ENCODE peak calls at places on chromosome 11, in four cellular contexts. F is heart right ventricle, U is IMR-90, O is Peyer's patch. Z is an unnamed sample. For H3K27me3, the result is how much of the 10 kb centered on the place peaks cover.

GRCh38 chr11:126332221-126332711 is 23.2 kb upstream of the ST3GAL4 start:
- DNase-seq in U (peak), O (no peak), F (peak), Z (no peak)

GRCh38 chr11:61377461-61378160 is 14.8 kb upstream of the TMEM216 start:
- DNase-seq in U (peak), O (no peak), F (no peak), Z (no peak)

GRCh38 chr11:96272542-96273306 is 70.3 kb downstream of the MAML2 start:
- DNase-seq in O (no peak), U (peak), F (no peak), Z (no peak)

GRCh38 chr11:47233989-47234668 is 14.5 kb downstream of the ACP2 start:
- DNase-seq in O (no peak), U (peak), F (peak), Z (peak)

GRCh38 chr11:69563306-69563705 is 77.7 kb upstream of the CCND1 start:
- DNase-seq in O (no peak), U (no peak), F (no peak), Z (no peak)

GRCh38 chr11:61961570-61962212 is 5.7 kb downstream of the FTH1 start:
- DNase-seq in O (no peak), F (peak), U (no peak), Z (no peak)

GRCh38 chr11:36081274-36081945 is 137.5 kb downstream of the LDLRAD3 start:
- DNase-seq in U (no peak), F (no peak), O (no peak), Z (no peak)

GRCh38 chr11:130369713-130370112 is 55.0 kb upstream of the ZBTB44 start:
- DNase-seq in O (no peak), F (no peak), U (no peak), Z (no peak)

GRCh38 chr11:121802542-121802941 is 313.5 kb downstream of the BLID start:
- DNase-seq in O (no peak), U (peak), F (peak), Z (no peak)

GRCh38 chr11:76086713-76087635 is 119.3 kb downstream of the WNT11 start:
- DNase-seq in F (no peak), U (peak), O (no peak), Z (no peak)

GRCh38 chr11:116445108-116446047 is 327.4 kb downstream of the BUD13 start:
- DNase-seq in O (no peak), F (no peak), U (no peak), Z (no peak)

GRCh38 chr11:69310934-69311766 is 17.2 kb downstream of the MYEOV start:
- DNase-seq in F (no peak), O (no peak), U (no peak), Z (no peak)

GRCh38 chr11:85299247-85299646 is 327.9 kb downstream of the DLG2 start:
- DNase-seq in U (no peak), F (no peak), O (no peak), Z (no peak)

GRCh38 chr11:27380796-27381195 is 17.8 kb upstream of the CCDC34 start:
- DNase-seq in O (no peak), U (no peak), F (no peak), Z (no peak)

GRCh38 chr11:119907934-119908760 is 179.1 kb upstream of the NECTIN1 start:
- DNase-seq in F (no peak), O (no peak), U (no peak), Z (no peak)

GRCh38 chr11:34349882-34350281 is 7.9 kb downstream of the ABTB2 start:
- DNase-seq in O (no peak), U (peak), F (no peak), Z (no peak)

GRCh38 chr11:94825111-94825880 is 57.1 kb downstream of the AMOTL1 start:
- DNase-seq in F (no peak), O (no peak), U (no peak), Z (no peak)

GRCh38 chr11:22536036-22536435 is 89.6 kb downstream of the FANCF start:
- DNase-seq in U (no peak), O (no peak), F (no peak), Z (no peak)

GRCh38 chr11:65714433-65714832 is 2.4 kb downstream of the KAT5 start:
- DNase-seq in U (no peak), O (no peak), F (no peak), Z (no peak)

GRCh38 chr11:4727171-4727570 is 22.6 kb downstream of the MMP26 start:
- DNase-seq in U (no peak), O (no peak), F (no peak), Z (no peak)

GRCh38 chr11:57640068-57640800 is 9.5 kb downstream of the YPEL4 start:
- DNase-seq in U (no peak), F (no peak), O (no peak), Z (no peak)

GRCh38 chr11:112004389-112004788 is 20.8 kb upstream of the DLAT start:
- DNase-seq in O (no peak), F (no peak), U (no peak), Z (no peak)

GRCh38 chr11:33935466-33935865 is 43.6 kb upstream of the LMO2 start:
- DNase-seq in U (no peak), F (no peak), O (no peak), Z (no peak)

GRCh38 chr11:112024778-112025678 is at the start of gene DLAT:
- DNase-seq in U (peak), F (peak), O (peak), Z (peak)

GRCh38 chr11:130781906-130782305 is 134.4 kb downstream of the SNX19 start:
- DNase-seq in U (peak), F (no peak), O (no peak), Z (no peak)

GRCh38 chr11:104772806-104773241 is 125.4 kb downstream of the CASP12 start:
- DNase-seq in F (peak), U (peak), O (no peak), Z (no peak)

GRCh38 chr11:14742849-14743248 is 99.2 kb downstream of the PDE3B start:
- DNase-seq in U (no peak), O (no peak), F (no peak), Z (no peak)

GRCh38 chr11:114846040-114846791 is 167.9 kb downstream of the NXPE2 start:
- DNase-seq in F (peak), O (no peak), U (no peak), Z (no peak)

GRCh38 chr11:85800595-85801342 is 10.2 kb downstream of the SYTL2 start:
- DNase-seq in F (no peak), U (no peak), O (no peak), Z (no peak)

GRCh38 chr11:113387605-113388211 is at the start of gene ANKK1:
- DNase-seq in U (no peak), O (no peak), F (no peak), Z (no peak)

GRCh38 chr11:86738615-86739014 is 61.7 kb upstream of the PRSS23 start:
- DNase-seq in O (no peak), U (no peak), F (no peak), Z (no peak)

GRCh38 chr11:120894207-120894989 is 129.5 kb upstream of the TBCEL start:
- DNase-seq in F (no peak), U (no peak), O (no peak), Z (no peak)

GRCh38 chr11:77548552-77549439 is 41.0 kb upstream of the AQP11 start:
- DNase-seq in U (no peak), F (no peak), O (no peak), Z (no peak)

GRCh38 chr11:134412508-134413333 is 679 bp upstream of the B3GAT1 start:
- DNase-seq in O (no peak), F (no peak), U (no peak), Z (no peak)

GRCh38 chr11:70731670-70732492 is 333.6 kb downstream of the CTTN start:
- DNase-seq in F (no peak), U (no peak), O (no peak), Z (no peak)

GRCh38 chr11:17479284-17480214 is 2.9 kb upstream of the ABCC8 start:
- DNase-seq in U (no peak), O (no peak), F (peak), Z (no peak)

GRCh38 chr11:18203723-18204122 is 31.1 kb downstream of the MRGPRX4 start:
- DNase-seq in U (peak), F (no peak), O (no peak), Z (no peak)

GRCh38 chr11:44823006-44823405 is 96.2 kb downstream of the TSPAN18 start:
- DNase-seq in U (no peak), F (no peak), O (no peak), Z (no peak)

GRCh38 chr11:44823920-44824704 is 97.3 kb downstream of the TSPAN18 start:
- DNase-seq in O (no peak), U (no peak), F (no peak), Z (no peak)

GRCh38 chr11:44826922-44827643 is 100.3 kb downstream of the TSPAN18 start:
- DNase-seq in U (no peak), O (no peak), F (no peak), Z (no peak)

GRCh38 chr11:44822369-44822768 is 95.6 kb downstream of the TSPAN18 start:
- DNase-seq in F (no peak), O (no peak), U (no peak), Z (no peak)

DNA sequence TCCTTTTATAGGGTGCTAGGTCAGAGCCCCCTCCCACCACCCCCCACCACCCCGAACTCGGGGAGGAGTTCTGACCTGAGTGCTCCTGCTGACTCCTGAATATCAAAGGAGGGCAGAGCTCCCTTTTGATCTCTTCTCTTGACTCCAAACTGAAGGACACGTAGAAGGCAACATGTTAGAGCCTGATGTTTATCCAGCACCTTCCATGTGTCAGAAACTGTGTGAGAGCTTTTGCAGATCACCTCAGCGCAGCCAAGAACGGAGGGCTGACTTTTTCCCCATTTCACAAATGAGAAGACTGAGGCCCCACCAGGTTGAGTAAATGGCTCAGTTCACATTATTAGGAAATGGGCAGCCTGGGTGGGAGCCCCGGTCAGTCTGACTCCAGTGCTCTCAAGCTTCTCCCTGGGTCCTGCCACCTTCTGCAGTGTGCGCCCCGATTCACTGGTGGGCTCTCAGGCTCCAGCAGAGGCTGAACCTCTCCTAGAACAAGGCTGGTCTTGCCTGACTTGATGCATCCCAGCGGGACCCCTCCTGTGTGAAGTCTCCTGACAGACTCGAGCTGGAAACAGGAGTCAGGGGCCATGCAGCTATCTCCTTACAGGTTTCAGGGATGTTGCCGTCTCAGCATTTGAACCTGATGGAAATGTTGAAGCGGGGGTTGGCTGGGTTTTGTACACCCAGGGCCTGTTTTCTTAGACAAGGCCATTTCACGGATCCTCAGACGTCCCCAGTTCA is 98.5 kb downstream of the TSPAN18 start:
- DNase-seq in U (no peak), F (no peak), O (no peak), Z (no peak)
- H3K27ac ChIP-seq in U (no peak), F (no peak), O (no peak), Z (no peak)

GRCh38 chr11:66722745-66723651 is 6.0 kb downstream of the SPTBN2 start:
- DNase-seq in U (no peak), F (no peak), O (no peak), Z (no peak)

GRCh38 chr11:66720899-66721470 is 8.0 kb downstream of the SPTBN2 start:
- DNase-seq in U (no peak), O (no peak), F (no peak), Z (no peak)

GRCh38 chr11:66723693-66724092 is 5.3 kb downstream of the SPTBN2 start:
- DNase-seq in F (no peak), O (no peak), U (no peak), Z (no peak)

GRCh38 chr11:66720223-66720898 is 8.7 kb downstream of the SPTBN2 start:
- DNase-seq in U (peak), O (no peak), F (no peak), Z (no peak)

DNA sequence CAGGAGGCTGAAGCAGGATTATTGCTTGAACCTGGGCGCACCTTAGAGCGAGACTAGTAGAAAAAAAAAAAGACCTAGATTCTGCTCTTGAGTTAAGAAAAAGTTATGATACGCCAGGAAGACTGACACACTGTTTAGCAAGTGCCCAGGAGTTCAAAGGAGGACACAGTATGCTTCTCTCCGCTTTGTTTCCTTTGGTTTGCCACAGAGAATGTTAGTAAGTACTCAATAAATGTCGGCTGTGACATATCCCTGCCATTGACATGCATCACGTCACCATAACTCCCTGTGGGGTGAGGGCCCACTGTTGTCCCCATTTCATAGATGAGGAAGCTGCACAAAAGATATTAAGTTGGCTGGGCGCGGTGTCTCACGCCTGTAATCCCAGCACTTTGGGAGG is 7.1 kb downstream of the SPTBN2 start:
- DNase-seq in O (no peak), F (no peak), U (no peak), Z (no peak)
- H3K27me3 ChIP-seq in O (under half), F (under half), U (under half), Z (under half)

GRCh38 chr11:63599211-63600122 is 14.8 kb downstream of the PLAAT3 start:
- DNase-seq in O (no peak), U (peak), F (no peak), Z (no peak)

GRCh38 chr11:63598556-63598955 is 15.7 kb downstream of the PLAAT3 start:
- DNase-seq in F (no peak), O (no peak), U (no peak), Z (no peak)

DNA sequence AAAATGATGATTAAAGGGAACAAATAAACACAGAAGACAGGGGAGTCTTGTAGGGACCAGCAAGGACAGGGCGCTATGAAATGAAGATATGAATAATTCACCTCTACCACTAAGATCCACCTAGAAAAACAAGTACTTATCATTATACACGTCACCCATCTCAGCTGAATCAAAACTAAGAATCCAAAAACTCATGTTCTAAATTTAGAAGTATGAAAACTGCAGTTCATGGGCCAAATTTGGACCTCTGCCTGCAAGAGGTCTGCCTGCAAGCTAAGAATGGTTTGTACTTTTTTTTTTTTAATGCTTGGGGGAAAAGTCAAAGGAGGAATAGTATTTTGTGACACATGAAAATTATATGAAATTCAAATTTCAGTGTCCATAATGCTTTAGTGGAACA is 11.9 kb downstream of the PLAAT3 start:
- DNase-seq in F (peak), U (peak), O (no peak), Z (no peak)
- H3K27ac ChIP-seq in F (peak), U (no peak), O (no peak), Z (no peak)

GRCh38 chr11:43576834-43577521 is 103.6 kb upstream of the HSD17B12 start:
- DNase-seq in O (no peak), F (peak), U (peak), Z (no peak)
- H3K27me3 ChIP-seq in O (under half), F (half or more), U (half or more), Z (half or more)

GRCh38 chr11:19980957-19981669 is 179.2 kb downstream of the DBX1 start:
- DNase-seq in U (peak), O (no peak), F (no peak), Z (no peak)

GRCh38 chr11:19985106-19985505 is 175.2 kb downstream of the DBX1 start:
- DNase-seq in O (no peak), F (no peak), U (no peak), Z (no peak)

GRCh38 chr11:19980388-19980787 is 179.9 kb downstream of the DBX1 start:
- DNase-seq in U (peak), F (no peak), O (no peak), Z (no peak)

GRCh38 chr11:19984048-19984742 is 176.1 kb downstream of the DBX1 start:
- DNase-seq in O (no peak), U (no peak), F (no peak), Z (no peak)

DNA sequence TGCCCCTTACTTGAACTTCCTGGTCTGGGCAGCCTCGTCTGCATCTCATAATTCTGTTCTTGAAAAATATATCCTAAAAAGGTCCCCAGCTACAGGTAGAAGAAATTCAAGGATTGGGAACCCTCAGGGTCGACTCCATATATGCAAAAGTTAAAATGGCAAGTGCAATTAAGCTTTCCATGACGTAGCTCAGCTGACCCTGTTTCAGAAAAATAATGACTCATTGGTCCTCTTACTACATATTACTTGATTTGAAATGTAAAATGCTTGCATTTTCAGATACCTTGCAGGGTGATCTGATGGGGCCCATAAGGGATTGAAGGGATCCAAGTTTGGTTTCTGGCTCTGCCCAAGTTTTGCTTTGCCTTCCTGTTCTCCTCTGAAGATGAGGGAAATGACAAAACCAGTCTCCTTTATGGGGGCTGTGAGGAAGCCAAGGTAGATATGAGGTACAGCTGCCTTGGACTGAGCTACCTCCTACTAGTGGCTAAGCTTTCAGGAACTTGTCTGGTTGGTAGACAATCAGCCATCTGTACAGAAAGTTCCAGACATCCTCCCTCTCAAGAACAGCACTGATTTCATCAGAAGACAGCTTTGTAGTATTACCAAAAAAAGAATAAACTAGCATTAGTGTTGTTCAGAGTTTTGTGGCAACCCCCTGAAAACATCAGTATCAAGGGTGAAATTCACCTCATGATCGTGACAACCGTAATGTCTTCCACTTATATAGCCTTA is 177.3 kb downstream of the DBX1 start:
- DNase-seq in F (no peak), U (peak), O (no peak), Z (no peak)
- H3K27ac ChIP-seq in F (no peak), U (peak), O (no peak), Z (no peak)

Z was measured in CD4-positive, alpha-beta T cell.